ENCODE peak calls at places on chromosomes 12 and 14, in nine cellular contexts. W, I, D, A, K, J, N, R and O are unnamed samples.

GRCh38 chr12:13390381-13390856 is 193.9 kb downstream of the EMP1 start:
- DNase-seq in N (peak; percentile 98), J (peak; percentile 94), I (peak; percentile 97), A (peak; percentile 91), R (no peak), W (peak; percentile 87), K (peak; percentile 18), D (no peak), O (peak; percentile 88)

GRCh38 chr14:104168603-104169002 is 30.2 kb downstream of the KIF26A start:
- DNase-seq in W (no peak), K (no peak), D (no peak), I (no peak), J (no peak), N (no peak), A (no peak), R (no peak), O (no peak)

GRCh38 chr14:76083796-76084195 is 67.9 kb upstream of the GPATCH2L start:
- DNase-seq in R (no peak), W (peak; percentile 10), I (no peak), D (no peak), K (no peak), N (no peak), A (no peak), J (no peak), O (no peak)

GRCh38 chr14:68682166-68683103 is 110.4 kb downstream of the ZFP36L1 start:
- DNase-seq in W (no peak), I (peak; percentile 94), K (peak; percentile 65), D (no peak), A (peak; percentile 82), N (peak; percentile 95), R (no peak), J (peak; percentile 69), O (peak; percentile 78)

GRCh38 chr12:125114365-125115141 is 49.3 kb downstream of the AACS start:
- DNase-seq in K (no peak), A (no peak), J (no peak), D (no peak), R (no peak), N (no peak), W (no peak), I (no peak), O (no peak)

GRCh38 chr14:102916347-102917055 is 6.0 kb upstream of the AMN start:
- DNase-seq in N (no peak), R (no peak), A (no peak), D (no peak), I (no peak), W (no peak), J (no peak), K (no peak), O (no peak)

GRCh38 chr14:93299831-93300230 is 33.0 kb downstream of the BTBD7 start:
- DNase-seq in K (no peak), N (no peak), D (no peak), A (no peak), W (no peak), I (no peak), R (no peak), J (no peak), O (no peak)

GRCh38 chr12:58529897-58530296 is 390.4 kb downstream of the LRIG3 start:
- DNase-seq in R (no peak), N (peak; percentile 86), J (no peak), A (peak; percentile 90), D (no peak), W (no peak), K (peak; percentile 86), I (peak; percentile 68), O (no peak)

GRCh38 chr14:23569443-23570151 is 2.0 kb upstream of the AP1G2 start:
- DNase-seq in R (peak; percentile 39), K (no peak), D (peak; percentile 35), N (peak; percentile 44), W (peak; percentile 35), I (peak; percentile 34), A (peak; percentile 66), J (no peak), O (no peak)

GRCh38 chr12:124904306-124905098 is 9.9 kb downstream of the UBC start:
- DNase-seq in K (peak; percentile 67), R (no peak), D (peak; percentile 51), I (peak; percentile 94), N (peak; percentile 93), J (peak; percentile 92), W (peak; percentile 81), A (peak; percentile 87), O (peak; percentile 94)

GRCh38 chr14:78022059-78022458 is 148.1 kb upstream of the NRXN3 start:
- DNase-seq in R (peak; percentile 23), J (no peak), A (peak; percentile 60), I (peak; percentile 80), K (peak; percentile 31), N (peak; percentile 77), W (no peak), D (peak; percentile 75), O (peak; percentile 80)

GRCh38 chr12:62933871-62934798 is 815 bp downstream of the PPM1H start:
- DNase-seq in R (no peak), K (no peak), I (peak; percentile 28), D (peak; percentile 61), N (peak; percentile 38), J (no peak), W (peak; percentile 40), A (no peak), O (peak; percentile 48)

GRCh38 chr14:87992349-87992719 is 648 bp downstream of the GALC start:
- DNase-seq in K (no peak), N (no peak), R (no peak), W (peak; percentile 44), A (peak; percentile 19), I (no peak), J (no peak), D (no peak), O (peak; percentile 3)